ENCODE peak calls at places on chromosome 1, in five cellular contexts. One of them, this sample, is unnamed.

GRCh38 chr1:86846166-86846647 is 67.7 kb downstream of the SELENOF start:
- DNase-seq in KBM-7: no peak
- DNase-seq in NCI-H1694: no peak
- DNase-seq in activated CD8-positive, alpha-beta memory T cell treated with anti-CD3 and anti-CD28 coated beads for 24 hours: no peak
- DNase-seq in hepatocyte: no peak
- DNase-seq in this sample: no peak

GRCh38 chr1:40096646-40096976 is 441 bp downstream of the PPT1 start:
- DNase-seq in NCI-H1694: no peak
- DNase-seq in activated CD8-positive, alpha-beta memory T cell treated with anti-CD3 and anti-CD28 coated beads for 24 hours: no peak
- DNase-seq in hepatocyte: peak; percentile 5
- DNase-seq in KBM-7: no peak
- DNase-seq in this sample: no peak

GRCh38 chr1:39752703-39753102 is 14.0 kb downstream of the PPIE start:
- DNase-seq in hepatocyte: no peak
- DNase-seq in NCI-H1694: no peak
- DNase-seq in activated CD8-positive, alpha-beta memory T cell treated with anti-CD3 and anti-CD28 coated beads for 24 hours: peak; percentile 46
- DNase-seq in KBM-7: no peak
- DNase-seq in this sample: no peak

GRCh38 chr1:85229574-85230097 is 28.8 kb upstream of the SYDE2 start:
- DNase-seq in KBM-7: no peak
- DNase-seq in activated CD8-positive, alpha-beta memory T cell treated with anti-CD3 and anti-CD28 coated beads for 24 hours: no peak
- DNase-seq in hepatocyte: no peak
- DNase-seq in NCI-H1694: no peak
- DNase-seq in this sample: no peak

GRCh38 chr1:177246710-177247588 is 76.2 kb downstream of the BRINP2 start:
- DNase-seq in KBM-7: no peak
- DNase-seq in NCI-H1694: no peak
- DNase-seq in activated CD8-positive, alpha-beta memory T cell treated with anti-CD3 and anti-CD28 coated beads for 24 hours: no peak
- DNase-seq in hepatocyte: no peak
- DNase-seq in this sample: no peak

GRCh38 chr1:46102769-46103476 is 29.5 kb downstream of the PIK3R3 start:
- DNase-seq in NCI-H1694: no peak
- DNase-seq in hepatocyte: no peak
- DNase-seq in activated CD8-positive, alpha-beta memory T cell treated with anti-CD3 and anti-CD28 coated beads for 24 hours: no peak
- DNase-seq in KBM-7: no peak
- DNase-seq in this sample: no peak

GRCh38 chr1:21594495-21594894 is 74.7 kb downstream of the RAP1GAP start:
- DNase-seq in KBM-7: no peak
- DNase-seq in NCI-H1694: no peak
- DNase-seq in hepatocyte: no peak
- DNase-seq in activated CD8-positive, alpha-beta memory T cell treated with anti-CD3 and anti-CD28 coated beads for 24 hours: no peak
- DNase-seq in this sample: no peak

GRCh38 chr1:54745274-54745673 is 19.0 kb downstream of the PARS2 start:
- DNase-seq in KBM-7: no peak
- DNase-seq in activated CD8-positive, alpha-beta memory T cell treated with anti-CD3 and anti-CD28 coated beads for 24 hours: peak; percentile 49
- DNase-seq in hepatocyte: no peak
- DNase-seq in NCI-H1694: no peak
- DNase-seq in this sample: no peak

GRCh38 chr1:1959840-1960479 is 40.9 kb upstream of the TMEM52 start:
- DNase-seq in activated CD8-positive, alpha-beta memory T cell treated with anti-CD3 and anti-CD28 coated beads for 24 hours: peak; percentile 88
- DNase-seq in KBM-7: peak; percentile 87
- DNase-seq in NCI-H1694: peak; percentile 80
- DNase-seq in hepatocyte: peak; percentile 92
- DNase-seq in this sample: no peak

GRCh38 chr1:228364706-228365213 is 41.9 kb downstream of the TRIM11 start:
- DNase-seq in activated CD8-positive, alpha-beta memory T cell treated with anti-CD3 and anti-CD28 coated beads for 24 hours: no peak
- DNase-seq in hepatocyte: no peak
- DNase-seq in NCI-H1694: no peak
- DNase-seq in KBM-7: no peak
- DNase-seq in this sample: no peak

This sample was measured in esophagus muscularis mucosa.